ENCODE peak calls at places on chromosomes 2 and 18, in six cellular contexts. B, V, O, C, I and N are unnamed samples. For H3K27me3 and H3K4me1, the result is how much of the 10 kb centered on the place peaks cover.

GRCh38 chr2:28628987-28629386 is 122.6 kb upstream of the PPP1CB start:
- DNase-seq in I (no peak), V (no peak), C (no peak), O (peak), B (no peak), N (no peak)

GRCh38 chr18:44465337-44465736 is 215.4 kb upstream of the SETBP1 start:
- DNase-seq in V (no peak), I (no peak), C (no peak), B (no peak), O (no peak), N (no peak)

GRCh38 chr2:240999873-241000541 is 1.6 kb downstream of the SNED1 start:
- DNase-seq in C (no peak), I (no peak), B (peak), V (peak), O (no peak), N (no peak)

GRCh38 chr2:39164089-39164488 is 43.2 kb upstream of the SOS1 start:
- DNase-seq in B (no peak), V (no peak), C (no peak), I (no peak), O (no peak), N (no peak)

GRCh38 chr2:108594982-108595464 is 60.8 kb downstream of the LIMS1 start:
- DNase-seq in C (no peak), O (no peak), I (no peak), B (no peak), V (no peak), N (peak)

GRCh38 chr2:241575624-241576292 is 17.2 kb downstream of the BOK start:
- DNase-seq in I (no peak), O (no peak), B (no peak), C (no peak), V (peak), N (no peak)

GRCh38 chr18:59140287-59140885 is 702 bp downstream of the SEC11C start:
- DNase-seq in C (no peak), O (peak), B (peak), V (no peak), I (peak), N (peak)

GRCh38 chr2:206698811-206699210 is 19.4 kb downstream of the DYTN start:
- DNase-seq in O (no peak), V (no peak), B (no peak), I (no peak), C (no peak), N (no peak)

GRCh38 chr2:11578986-11579774 is 45.3 kb downstream of the GREB1 start:
- DNase-seq in V (no peak), C (no peak), I (no peak), B (no peak), O (no peak), N (no peak)

GRCh38 chr2:128342550-128342949 is 23.9 kb upstream of the HS6ST1 start:
- DNase-seq in I (no peak), B (no peak), C (no peak), O (no peak), V (no peak), N (no peak)

GRCh38 chr2:25955036-25955435 is 27.3 kb downstream of the KIF3C start:
- DNase-seq in C (no peak), V (no peak), I (no peak), O (no peak), B (no peak), N (no peak)

GRCh38 chr2:22801071-22801470 is 583.9 kb upstream of the KLHL29 start:
- DNase-seq in V (no peak), I (no peak), O (no peak), C (no peak), B (no peak), N (no peak)

GRCh38 chr2:17543848-17544645 is 3.6 kb downstream of the VSNL1 start:
- DNase-seq in B (no peak), I (no peak), O (no peak), C (no peak), V (no peak), N (peak)

GRCh38 chr18:48825101-48825745 is 125.5 kb downstream of the SMAD7 start:
- DNase-seq in C (no peak), V (peak), I (no peak), B (peak), O (no peak), N (no peak)

GRCh38 chr2:11343344-11343625 is 1.2 kb downstream of the ROCK2 start:
- DNase-seq in B (no peak), O (no peak), I (no peak), C (no peak), V (no peak), N (peak)

GRCh38 chr2:206443735-206444527 is 599 bp downstream of the ADAM23 start:
- DNase-seq in V (no peak), O (peak), I (peak), C (no peak), B (peak), N (no peak)

GRCh38 chr2:156322103-156322671 is 10.3 kb downstream of the NR4A2 start:
- DNase-seq in I (no peak), V (no peak), B (no peak), C (no peak), O (no peak), N (no peak)

GRCh38 chr2:74053959-74054715 is 69.4 kb downstream of the TET3 start:
- DNase-seq in V (no peak), O (no peak), I (no peak), B (no peak), C (no peak), N (no peak)
- H3K27me3 ChIP-seq in V (under half), O (under half), I (under half), B (under half), C (under half), N (under half)

DNA sequence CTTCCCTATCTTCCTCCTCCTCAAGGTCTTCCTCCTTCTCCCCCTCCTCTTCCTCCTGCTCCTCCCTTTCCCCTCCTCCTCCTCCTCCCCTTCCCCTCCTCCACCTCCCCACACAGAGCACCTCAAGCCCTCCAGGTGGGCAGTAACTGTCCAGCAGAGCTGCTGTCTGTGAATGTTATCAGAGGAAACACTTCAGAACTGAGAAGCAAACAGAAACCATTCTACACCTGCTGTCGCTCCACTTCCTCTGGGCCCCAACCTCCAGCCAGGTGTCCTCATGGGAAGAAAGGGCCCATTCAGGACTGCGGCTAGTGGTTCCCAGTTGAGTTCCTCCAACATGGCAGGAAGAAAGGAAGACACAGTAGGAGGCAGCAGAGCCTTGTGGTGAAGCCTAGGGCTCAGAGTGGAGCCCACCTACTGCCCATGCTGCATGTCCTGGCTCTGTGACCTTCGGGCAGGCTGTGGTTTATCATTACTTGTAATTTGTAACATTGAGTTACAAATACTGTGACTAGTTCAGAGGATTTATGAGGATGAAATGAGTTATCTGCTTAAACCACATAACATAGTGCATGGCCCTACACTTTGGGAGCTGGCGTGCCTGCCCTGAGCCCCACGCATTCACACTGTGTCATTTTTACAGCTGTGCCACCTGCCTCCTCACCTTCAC is 165.9 kb upstream of the ID2 start:
- DNase-seq in O (no peak), C (no peak), B (no peak), I (no peak), V (no peak), N (no peak)
- H3K4me1 ChIP-seq in O (under half), C (under half), B (under half), I (under half), V (under half), N (under half)

DNA sequence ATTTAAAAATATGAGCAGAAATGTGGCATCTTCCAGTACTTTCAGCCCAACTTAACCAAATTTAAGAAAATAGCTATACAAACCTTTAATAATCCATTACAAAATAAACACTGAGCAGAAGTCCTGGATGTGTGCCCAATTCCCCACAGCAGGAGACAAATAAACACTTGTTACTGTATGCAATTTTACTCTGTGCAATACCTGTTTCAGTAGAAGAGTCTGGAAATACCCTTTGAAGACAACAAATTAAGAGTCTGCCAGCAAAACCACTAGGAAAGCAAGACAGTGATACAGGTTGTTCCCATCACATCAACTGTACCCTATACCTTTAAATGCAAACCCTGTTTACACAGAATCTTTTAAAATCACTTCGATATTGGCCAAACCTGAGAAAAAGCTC is 41.4 kb upstream of the RNU4ATAC start:
- DNase-seq in B (no peak), O (peak), C (no peak), I (no peak), V (no peak), N (no peak)
- TF ChIP-seq CTCF in B (no peak), O (no peak), C (no peak), I (no peak), V (no peak), N (no peak)

DNA sequence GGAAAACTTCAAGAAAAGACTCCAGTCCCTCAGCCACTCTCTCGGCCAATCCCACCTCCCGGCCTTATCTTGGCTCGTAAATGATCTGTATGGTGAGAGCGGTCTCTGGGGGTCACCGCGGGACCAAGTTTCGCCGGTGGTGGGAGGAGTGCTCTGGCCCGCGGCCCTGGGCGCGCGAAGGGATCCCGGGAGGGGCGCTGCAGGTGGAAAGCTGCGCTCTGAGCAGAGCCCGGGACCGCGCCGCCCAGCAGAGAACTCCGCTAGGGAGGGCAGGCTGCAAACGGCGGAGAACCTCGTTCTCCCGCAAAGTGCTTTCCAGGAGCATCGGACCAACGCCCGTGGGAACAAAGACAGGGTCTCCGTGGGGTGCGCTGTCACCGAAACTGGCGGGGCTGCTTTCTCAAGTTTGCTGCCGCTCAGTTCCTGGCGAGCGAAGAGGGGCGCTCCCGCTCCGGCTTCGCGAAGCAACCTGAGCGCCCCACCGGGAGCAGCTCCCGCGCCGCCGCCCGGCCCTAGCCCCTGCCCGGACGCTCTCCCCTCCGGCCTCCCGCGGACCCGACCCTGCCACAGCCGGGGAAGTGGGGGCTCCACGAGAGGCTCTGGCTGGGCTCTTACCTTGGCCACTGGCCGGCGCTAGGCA is 508 bp downstream of the LRP2 start:
- DNase-seq in V (peak), C (no peak), O (peak), B (peak), I (peak), N (no peak)
- H3K27me3 ChIP-seq in V (under half), C (under half), O (under half), B (under half), I (under half), N (half or more)

DNA sequence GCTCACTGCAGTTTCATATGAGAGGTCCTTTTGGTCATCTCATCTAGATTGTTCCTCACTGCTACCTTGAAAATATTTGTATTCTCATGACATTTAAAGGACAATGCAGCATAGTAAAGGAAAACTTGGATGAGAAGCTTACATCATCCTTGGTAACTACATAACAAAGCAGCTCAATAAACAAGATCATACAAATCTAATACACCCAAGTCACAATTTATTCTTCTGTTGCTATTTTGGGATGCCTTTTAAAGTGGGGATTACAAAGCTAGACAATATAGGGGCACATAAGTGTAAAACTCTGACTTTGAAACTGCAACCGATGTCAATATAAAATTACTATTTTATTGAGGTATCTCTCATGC is 85.7 kb downstream of the TCF4 start:
- DNase-seq in O (no peak), B (no peak), I (no peak), C (no peak), V (no peak), N (no peak)
- H3K4me1 ChIP-seq in O (under half), B (under half), I (under half), C (under half), V (under half), N (under half)

DNA sequence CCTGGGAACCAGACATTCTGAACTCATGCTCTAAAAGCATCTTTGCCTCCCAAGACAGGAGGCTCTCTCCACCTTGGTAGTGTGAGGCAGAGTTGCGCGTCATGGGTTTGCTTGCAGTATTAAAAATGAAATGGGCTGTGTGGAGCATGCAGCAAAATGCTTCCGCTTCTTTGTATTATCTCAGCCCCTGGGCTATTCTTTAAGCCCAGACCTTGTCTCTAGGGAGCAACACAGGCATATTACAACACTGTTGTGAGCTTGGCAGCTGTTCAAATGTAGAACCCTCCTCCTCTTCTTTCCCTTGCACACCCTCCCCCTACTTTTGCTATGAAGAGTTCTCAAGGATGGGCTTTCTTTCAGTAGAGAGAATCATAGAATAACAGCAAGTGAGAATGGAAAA is 185.1 kb upstream of the LHCGR start:
- DNase-seq in V (no peak), B (no peak), I (peak), C (no peak), O (no peak), N (no peak)
- TF ChIP-seq CTCF in V (no peak), B (no peak), I (no peak), C (no peak), O (no peak), N (no peak)

GRCh38 chr18:79797518-79798345 is at the start of gene KCNG2:
- DNase-seq in B (peak), O (no peak), V (no peak), I (peak), C (no peak), N (no peak)
- H3K27me3 ChIP-seq in B (under half), O (under half), V (half or more), I (under half), C (under half), N (under half)

GRCh38 chr2:126979604-126980003 is 80.9 kb downstream of the TEX51 start:
- DNase-seq in B (no peak), O (no peak), I (no peak), V (no peak), C (no peak), N (no peak)

GRCh38 chr2:126975671-126976655 is 77.3 kb downstream of the TEX51 start:
- DNase-seq in I (no peak), O (no peak), C (no peak), V (no peak), B (no peak), N (no peak)

GRCh38 chr2:126976721-126977328 is 78.1 kb downstream of the TEX51 start:
- DNase-seq in I (no peak), B (no peak), O (no peak), V (no peak), C (no peak), N (no peak)

GRCh38 chr2:126979039-126979438 is 80.3 kb downstream of the TEX51 start:
- DNase-seq in C (no peak), V (no peak), I (no peak), B (no peak), O (no peak), N (no peak)

DNA sequence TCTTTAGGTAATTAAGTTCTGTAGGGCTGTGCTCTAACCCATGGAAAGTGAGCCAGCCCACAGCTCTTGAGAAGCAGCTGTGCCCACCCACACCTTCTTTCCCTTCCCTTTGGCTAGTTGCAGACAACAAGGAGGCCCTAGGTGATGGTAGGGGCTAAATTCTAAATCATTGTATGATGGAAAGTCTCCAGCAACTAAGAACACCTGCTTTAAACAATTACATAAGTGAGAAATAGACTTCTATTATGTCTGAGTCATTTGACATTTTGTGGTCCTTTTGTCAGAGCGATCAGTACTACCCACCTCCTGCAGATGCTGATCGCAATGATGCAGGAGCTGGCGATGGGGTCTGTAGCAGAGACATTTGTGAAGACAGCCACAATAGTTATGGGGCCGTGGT is 79.6 kb downstream of the TEX51 start:
- DNase-seq in O (no peak), C (no peak), B (no peak), I (no peak), V (no peak), N (no peak)
- H3K4me1 ChIP-seq in O (under half), C (under half), B (under half), I (under half), V (under half), N (under half)

GRCh38 chr2:210399440-210400041 is 77.0 kb downstream of the LANCL1 start:
- DNase-seq in O (no peak), V (no peak), C (no peak), B (no peak), I (peak), N (no peak)
- TF ChIP-seq CTCF in O (peak), V (peak), C (peak), B (peak), I (peak), N (peak)